ENCODE peak calls at places on chromosomes 6 and 20, in six cellular contexts. C is Ammon's horn; A is stimulated activated CD4-positive, alpha-beta T cell treated with anti-CD3 and anti-CD28 coated beads, TNF-alpha, amount 100 ng/mL, for 4 hours; V is hippocampal formation; G is nucleus accumbens; O is ELR. L is an unnamed sample.

GRCh38 chr20:63553251-63553932 is 567 bp upstream of the FNDC11 start:
- DNase-seq in C (no peak), A (peak; percentile 78), V (no peak), G (no peak), O (peak; percentile 83), L (peak; percentile 80)

GRCh38 chr20:17619351-17620093 is 49.6 kb downstream of the DSTN start:
- DNase-seq in C (no peak), A (no peak), V (no peak), G (no peak), O (no peak), L (no peak)

GRCh38 chr20:17654649-17655285 is 27.3 kb downstream of the RRBP1 start:
- DNase-seq in C (no peak), A (no peak), V (no peak), G (no peak), O (peak; percentile 71), L (peak; percentile 68)

GRCh38 chr6:106199998-106200397 is 113.9 kb downstream of the PRDM1 start:
- DNase-seq in C (no peak), A (no peak), V (no peak), G (no peak), O (peak; percentile 97), L (peak; percentile 96)

GRCh38 chr6:143536461-143536865 is 24.9 kb upstream of the FUCA2 start:
- DNase-seq in C (no peak), A (no peak), V (no peak), G (no peak), O (peak; percentile 68), L (peak; percentile 65)

GRCh38 chr6:52249078-52249477 is 4.8 kb upstream of the IL17F start:
- DNase-seq in C (no peak), A (no peak), V (no peak), G (no peak), O (no peak), L (no peak)

GRCh38 chr6:158039571-158040050 is 57.9 kb downstream of the SYNJ2 start:
- DNase-seq in C (peak; percentile 68), A (no peak), V (peak; percentile 46), G (no peak), O (peak; percentile 46), L (peak; percentile 34)

GRCh38 chr6:70735513-70735912 is 67.8 kb downstream of the SMAP1 start:
- DNase-seq in C (no peak), A (no peak), V (no peak), G (no peak), O (no peak), L (no peak)

GRCh38 chr6:107547061-107547840 is 57.3 kb downstream of the SOBP start:
- DNase-seq in C (no peak), A (no peak), V (no peak), G (no peak), O (no peak), L (no peak)

GRCh38 chr6:141252828-141253608 is 879.7 kb upstream of the GJE1 start:
- DNase-seq in C (no peak), A (no peak), V (no peak), G (no peak), O (peak; percentile 19), L (no peak)

GRCh38 chr6:106974337-106974998 is at the start of gene CD24:
- DNase-seq in C (peak; percentile 16), A (peak; percentile 28), V (no peak), G (no peak), O (peak; percentile 32), L (peak; percentile 13)

GRCh38 chr20:34268851-34269668 is 27.8 kb downstream of the ASIP start:
- DNase-seq in C (peak; percentile 34), A (no peak), V (no peak), G (peak; percentile 10), O (peak; percentile 20), L (peak; percentile 24)

GRCh38 chr6:75246386-75246785 is 2.8 kb upstream of the COX7A2 start:
- DNase-seq in C (no peak), A (no peak), V (no peak), G (no peak), O (no peak), L (no peak)

GRCh38 chr20:57652865-57653545 is 32.8 kb upstream of the ZBP1 start:
- DNase-seq in C (no peak), A (no peak), V (no peak), G (no peak), O (no peak), L (no peak)

GRCh38 chr6:14365393-14365792 is 247.8 kb downstream of the CD83 start:
- DNase-seq in C (no peak), A (no peak), V (no peak), G (no peak), O (peak; percentile 10), L (peak; percentile 29)

GRCh38 chr20:44601801-44602204 is 19.4 kb downstream of the PKIG start:
- DNase-seq in C (peak; percentile 58), A (no peak), V (no peak), G (peak; percentile 6), O (no peak), L (peak; percentile 24)

GRCh38 chr6:63663147-63663877 is 27.7 kb downstream of the PHF3 start:
- DNase-seq in C (no peak), A (no peak), V (no peak), G (no peak), O (peak; percentile 76), L (peak; percentile 72)

GRCh38 chr6:12472601-12473038 is 182.5 kb downstream of the EDN1 start:
- DNase-seq in C (peak; percentile 9), A (no peak), V (no peak), G (no peak), O (peak; percentile 40), L (peak; percentile 60)

GRCh38 chr6:131657630-131658111 is 20.6 kb downstream of the ENPP3 start:
- DNase-seq in C (no peak), A (no peak), V (no peak), G (no peak), O (peak; percentile 89), L (peak; percentile 56)

GRCh38 chr20:45359406-45360148 is 3.4 kb upstream of the SYS1 start:
- DNase-seq in C (no peak), A (no peak), V (no peak), G (no peak), O (peak; percentile 85), L (peak; percentile 70)

GRCh38 chr6:134093007-134093573 is 40.7 kb upstream of the SLC2A12 start:
- DNase-seq in C (no peak), A (no peak), V (no peak), G (no peak), O (no peak), L (no peak)

GRCh38 chr6:44966449-44967091 is 361.6 kb upstream of the RUNX2 start:
- DNase-seq in C (no peak), A (no peak), V (no peak), G (no peak), O (peak; percentile 79), L (peak; percentile 80)

GRCh38 chr6:92479821-92480220 is 939.5 kb downstream of the EPHA7 start:
- DNase-seq in C (no peak), A (no peak), V (no peak), G (no peak), O (no peak), L (no peak)

GRCh38 chr20:40120827-40121226 is 568.2 kb downstream of the MAFB start:
- DNase-seq in C (no peak), A (no peak), V (no peak), G (no peak), O (no peak), L (no peak)

GRCh38 chr6:104623052-104623690 is 236.5 kb downstream of the HACE1 start:
- DNase-seq in C (peak; percentile 40), A (no peak), V (no peak), G (no peak), O (peak; percentile 74), L (peak; percentile 70)

GRCh38 chr20:31630187-31630790 is 7.4 kb upstream of the COX4I2 start:
- DNase-seq in C (no peak), A (no peak), V (no peak), G (no peak), O (no peak), L (no peak)

GRCh38 chr6:30686908-30687658 is 638 bp upstream of the PPP1R18 start:
- DNase-seq in C (peak; percentile 84), A (peak; percentile 66), V (peak; percentile 61), G (peak; percentile 49), O (peak; percentile 98), L (peak; percentile 98)

GRCh38 chr6:43847741-43848630 is 78.0 kb downstream of the VEGFA start:
- DNase-seq in C (no peak), A (no peak), V (no peak), G (no peak), O (no peak), L (peak; percentile 37)

GRCh38 chr6:706819-707381 is 14.0 kb upstream of the EXOC2 start:
- DNase-seq in C (no peak), A (no peak), V (no peak), G (no peak), O (no peak), L (no peak)

GRCh38 chr6:36563237-36563927 is 16.1 kb upstream of the STK38 start:
- DNase-seq in C (no peak), A (no peak), V (no peak), G (no peak), O (no peak), L (no peak)

GRCh38 chr20:24350923-24351368 is 118.5 kb upstream of the SYNDIG1 start:
- DNase-seq in C (no peak), A (no peak), V (no peak), G (no peak), O (peak; percentile 54), L (peak; percentile 31)

GRCh38 chr6:12294851-12295536 is 4.8 kb downstream of the EDN1 start:
- DNase-seq in C (no peak), A (no peak), V (no peak), G (no peak), O (no peak), L (no peak)

GRCh38 chr6:75794954-75795739 is 46.1 kb downstream of the MYO6 start:
- DNase-seq in C (no peak), A (no peak), V (no peak), G (no peak), O (no peak), L (no peak)

GRCh38 chr6:131159578-131159977 is 24.3 kb downstream of the AKAP7 start:
- DNase-seq in C (no peak), A (no peak), V (no peak), G (no peak), O (peak; percentile 91), L (peak; percentile 87)

GRCh38 chr20:31966991-31967655 is 828 bp upstream of the XKR7 start:
- DNase-seq in C (no peak), A (no peak), V (no peak), G (no peak), O (no peak), L (no peak)

GRCh38 chr6:19896580-19897010 is 59.4 kb downstream of the ID4 start:
- DNase-seq in C (no peak), A (no peak), V (no peak), G (no peak), O (no peak), L (no peak)

GRCh38 chr6:82385961-82386360 is 22.3 kb downstream of the TPBG start:
- DNase-seq in C (no peak), A (no peak), V (no peak), G (no peak), O (no peak), L (no peak)

GRCh38 chr6:100657678-100658330 is 193.1 kb upstream of the SIM1 start:
- DNase-seq in C (no peak), A (no peak), V (no peak), G (no peak), O (peak; percentile 70), L (peak; percentile 25)

L was measured in EL.